ENCODE peak calls at places on chromosomes 6 and 20, in six cellular contexts. One of them, this sample, is unnamed.

GRCh38 chr6:80725156-80725930 is 618.9 kb downstream of the BCKDHB start:
- DNase-seq in amniotic stem cell: no peak
- DNase-seq in stimulated activated CD4-positive, alpha-beta T cell treated with anti-CD3 and anti-CD28 coated beads, Interleukin-1b, Interleukin-23, amount 100 ng/mL, for 4 hours: no peak
- DNase-seq in T-cell: no peak
- DNase-seq in GM12865: peak
- DNase-seq in glutamatergic neuron: no peak
- DNase-seq in this sample: no peak

GRCh38 chr6:35449287-35449881 is 2.8 kb upstream of the FANCE start:
- DNase-seq in amniotic stem cell: peak
- DNase-seq in stimulated activated CD4-positive, alpha-beta T cell treated with anti-CD3 and anti-CD28 coated beads, Interleukin-1b, Interleukin-23, amount 100 ng/mL, for 4 hours: no peak
- DNase-seq in T-cell: peak
- DNase-seq in GM12865: peak
- DNase-seq in glutamatergic neuron: no peak
- DNase-seq in this sample: peak

GRCh38 chr6:157380779-157381561 is at the start of gene ZDHHC14:
- DNase-seq in amniotic stem cell: peak
- DNase-seq in stimulated activated CD4-positive, alpha-beta T cell treated with anti-CD3 and anti-CD28 coated beads, Interleukin-1b, Interleukin-23, amount 100 ng/mL, for 4 hours: peak
- DNase-seq in T-cell: peak
- DNase-seq in GM12865: peak
- DNase-seq in glutamatergic neuron: peak
- DNase-seq in this sample: peak

GRCh38 chr6:170473226-170473789 is 79.8 kb downstream of the PSMB1 start:
- DNase-seq in amniotic stem cell: no peak
- DNase-seq in stimulated activated CD4-positive, alpha-beta T cell treated with anti-CD3 and anti-CD28 coated beads, Interleukin-1b, Interleukin-23, amount 100 ng/mL, for 4 hours: no peak
- DNase-seq in T-cell: no peak
- DNase-seq in GM12865: no peak
- DNase-seq in glutamatergic neuron: peak
- DNase-seq in this sample: no peak

GRCh38 chr6:145323652-145324051 is 411.7 kb downstream of the EPM2A start:
- DNase-seq in amniotic stem cell: no peak
- DNase-seq in stimulated activated CD4-positive, alpha-beta T cell treated with anti-CD3 and anti-CD28 coated beads, Interleukin-1b, Interleukin-23, amount 100 ng/mL, for 4 hours: no peak
- DNase-seq in T-cell: no peak
- DNase-seq in GM12865: no peak
- DNase-seq in glutamatergic neuron: no peak
- DNase-seq in this sample: no peak

GRCh38 chr20:19918965-19919329 is 98.2 kb upstream of the NAA20 start:
- DNase-seq in amniotic stem cell: no peak
- DNase-seq in stimulated activated CD4-positive, alpha-beta T cell treated with anti-CD3 and anti-CD28 coated beads, Interleukin-1b, Interleukin-23, amount 100 ng/mL, for 4 hours: no peak
- DNase-seq in T-cell: no peak
- DNase-seq in GM12865: no peak
- DNase-seq in glutamatergic neuron: peak
- DNase-seq in this sample: no peak

GRCh38 chr20:3995749-3996305 is 19.5 kb downstream of the RNF24 start:
- DNase-seq in amniotic stem cell: no peak
- DNase-seq in stimulated activated CD4-positive, alpha-beta T cell treated with anti-CD3 and anti-CD28 coated beads, Interleukin-1b, Interleukin-23, amount 100 ng/mL, for 4 hours: no peak
- DNase-seq in T-cell: no peak
- DNase-seq in GM12865: no peak
- DNase-seq in glutamatergic neuron: no peak
- DNase-seq in this sample: no peak

GRCh38 chr6:11263185-11263817 is 30.8 kb upstream of the NEDD9 start:
- DNase-seq in amniotic stem cell: no peak
- DNase-seq in stimulated activated CD4-positive, alpha-beta T cell treated with anti-CD3 and anti-CD28 coated beads, Interleukin-1b, Interleukin-23, amount 100 ng/mL, for 4 hours: no peak
- DNase-seq in T-cell: no peak
- DNase-seq in GM12865: no peak
- DNase-seq in glutamatergic neuron: no peak
- DNase-seq in this sample: no peak

GRCh38 chr20:24784607-24785006 is 164.5 kb upstream of the CST7 start:
- DNase-seq in amniotic stem cell: no peak
- DNase-seq in stimulated activated CD4-positive, alpha-beta T cell treated with anti-CD3 and anti-CD28 coated beads, Interleukin-1b, Interleukin-23, amount 100 ng/mL, for 4 hours: no peak
- DNase-seq in T-cell: no peak
- DNase-seq in GM12865: no peak
- DNase-seq in glutamatergic neuron: no peak
- DNase-seq in this sample: no peak

GRCh38 chr6:159601211-159601610 is 91.8 kb downstream of the SOD2 start:
- DNase-seq in amniotic stem cell: no peak
- DNase-seq in stimulated activated CD4-positive, alpha-beta T cell treated with anti-CD3 and anti-CD28 coated beads, Interleukin-1b, Interleukin-23, amount 100 ng/mL, for 4 hours: no peak
- DNase-seq in T-cell: no peak
- DNase-seq in GM12865: no peak
- DNase-seq in glutamatergic neuron: peak
- DNase-seq in this sample: no peak

GRCh38 chr20:46970937-46971630 is 76.4 kb downstream of the EYA2 start:
- DNase-seq in amniotic stem cell: peak
- DNase-seq in stimulated activated CD4-positive, alpha-beta T cell treated with anti-CD3 and anti-CD28 coated beads, Interleukin-1b, Interleukin-23, amount 100 ng/mL, for 4 hours: no peak
- DNase-seq in T-cell: no peak
- DNase-seq in GM12865: peak
- DNase-seq in glutamatergic neuron: no peak
- DNase-seq in this sample: peak

GRCh38 chr6:25971187-25971811 is 8.7 kb downstream of the TRIM38 start:
- DNase-seq in amniotic stem cell: peak
- DNase-seq in stimulated activated CD4-positive, alpha-beta T cell treated with anti-CD3 and anti-CD28 coated beads, Interleukin-1b, Interleukin-23, amount 100 ng/mL, for 4 hours: no peak
- DNase-seq in T-cell: no peak
- DNase-seq in GM12865: no peak
- DNase-seq in glutamatergic neuron: no peak
- DNase-seq in this sample: no peak

GRCh38 chr20:9161308-9161707 is 92.4 kb downstream of the PLCB4 start:
- DNase-seq in amniotic stem cell: no peak
- DNase-seq in stimulated activated CD4-positive, alpha-beta T cell treated with anti-CD3 and anti-CD28 coated beads, Interleukin-1b, Interleukin-23, amount 100 ng/mL, for 4 hours: no peak
- DNase-seq in T-cell: no peak
- DNase-seq in GM12865: no peak
- DNase-seq in glutamatergic neuron: no peak
- DNase-seq in this sample: no peak

GRCh38 chr20:60365063-60365640 is 406.9 kb downstream of the CDH26 start:
- DNase-seq in amniotic stem cell: no peak
- DNase-seq in stimulated activated CD4-positive, alpha-beta T cell treated with anti-CD3 and anti-CD28 coated beads, Interleukin-1b, Interleukin-23, amount 100 ng/mL, for 4 hours: no peak
- DNase-seq in T-cell: no peak
- DNase-seq in GM12865: no peak
- DNase-seq in glutamatergic neuron: no peak
- DNase-seq in this sample: no peak

GRCh38 chr20:20549699-20550098 is 162.7 kb downstream of the RALGAPA2 start:
- DNase-seq in amniotic stem cell: peak
- DNase-seq in stimulated activated CD4-positive, alpha-beta T cell treated with anti-CD3 and anti-CD28 coated beads, Interleukin-1b, Interleukin-23, amount 100 ng/mL, for 4 hours: no peak
- DNase-seq in T-cell: no peak
- DNase-seq in GM12865: no peak
- DNase-seq in glutamatergic neuron: no peak
- DNase-seq in this sample: no peak

GRCh38 chr6:98039876-98040605 is 757.0 kb upstream of the MMS22L start:
- DNase-seq in amniotic stem cell: no peak
- DNase-seq in stimulated activated CD4-positive, alpha-beta T cell treated with anti-CD3 and anti-CD28 coated beads, Interleukin-1b, Interleukin-23, amount 100 ng/mL, for 4 hours: no peak
- DNase-seq in T-cell: no peak
- DNase-seq in GM12865: no peak
- DNase-seq in glutamatergic neuron: no peak
- DNase-seq in this sample: no peak

GRCh38 chr6:53795254-53795701 is 473 bp downstream of the LRRC1 start:
- DNase-seq in amniotic stem cell: no peak
- DNase-seq in stimulated activated CD4-positive, alpha-beta T cell treated with anti-CD3 and anti-CD28 coated beads, Interleukin-1b, Interleukin-23, amount 100 ng/mL, for 4 hours: no peak
- DNase-seq in T-cell: no peak
- DNase-seq in GM12865: no peak
- DNase-seq in glutamatergic neuron: no peak
- DNase-seq in this sample: no peak

GRCh38 chr20:56636701-56637100 is 7.6 kb downstream of the TFAP2C start:
- DNase-seq in amniotic stem cell: peak
- DNase-seq in stimulated activated CD4-positive, alpha-beta T cell treated with anti-CD3 and anti-CD28 coated beads, Interleukin-1b, Interleukin-23, amount 100 ng/mL, for 4 hours: no peak
- DNase-seq in T-cell: no peak
- DNase-seq in GM12865: no peak
- DNase-seq in glutamatergic neuron: no peak
- DNase-seq in this sample: peak

GRCh38 chr6:30684386-30685156 is 1.9 kb downstream of the PPP1R18 start:
- DNase-seq in amniotic stem cell: no peak
- DNase-seq in stimulated activated CD4-positive, alpha-beta T cell treated with anti-CD3 and anti-CD28 coated beads, Interleukin-1b, Interleukin-23, amount 100 ng/mL, for 4 hours: no peak
- DNase-seq in T-cell: peak
- DNase-seq in GM12865: peak
- DNase-seq in glutamatergic neuron: peak
- DNase-seq in this sample: no peak

GRCh38 chr20:1305682-1306081 is 23.3 kb downstream of the SDCBP2 start:
- DNase-seq in amniotic stem cell: no peak
- DNase-seq in stimulated activated CD4-positive, alpha-beta T cell treated with anti-CD3 and anti-CD28 coated beads, Interleukin-1b, Interleukin-23, amount 100 ng/mL, for 4 hours: no peak
- DNase-seq in T-cell: no peak
- DNase-seq in GM12865: no peak
- DNase-seq in glutamatergic neuron: no peak
- DNase-seq in this sample: no peak

GRCh38 chr6:109523478-109523877 is 40.5 kb upstream of the ZBTB24 start:
- DNase-seq in amniotic stem cell: no peak
- DNase-seq in stimulated activated CD4-positive, alpha-beta T cell treated with anti-CD3 and anti-CD28 coated beads, Interleukin-1b, Interleukin-23, amount 100 ng/mL, for 4 hours: no peak
- DNase-seq in T-cell: no peak
- DNase-seq in GM12865: no peak
- DNase-seq in glutamatergic neuron: no peak
- DNase-seq in this sample: no peak

GRCh38 chr6:166005846-166006592 is 161.6 kb downstream of the TBXT start:
- DNase-seq in amniotic stem cell: no peak
- DNase-seq in stimulated activated CD4-positive, alpha-beta T cell treated with anti-CD3 and anti-CD28 coated beads, Interleukin-1b, Interleukin-23, amount 100 ng/mL, for 4 hours: no peak
- DNase-seq in T-cell: no peak
- DNase-seq in GM12865: no peak
- DNase-seq in glutamatergic neuron: peak
- DNase-seq in this sample: peak

GRCh38 chr20:63381781-63382431 is 20.8 kb upstream of the CHRNA4 start:
- DNase-seq in amniotic stem cell: no peak
- DNase-seq in stimulated activated CD4-positive, alpha-beta T cell treated with anti-CD3 and anti-CD28 coated beads, Interleukin-1b, Interleukin-23, amount 100 ng/mL, for 4 hours: peak
- DNase-seq in T-cell: peak
- DNase-seq in GM12865: no peak
- DNase-seq in glutamatergic neuron: peak
- DNase-seq in this sample: no peak